ENCODE peak calls at places on chromosomes 4 and X, in seven cellular contexts. J, S, U, I, N, D and E are unnamed samples.

GRCh38 chr4:115219315-115219840 is 106.0 kb upstream of the NDST4 start:
- DNase-seq in J (no peak), S (no peak), U (no peak), I (no peak), N (no peak), D (no peak), E (no peak)

GRCh38 chrX:105323951-105324350 is 103.5 kb upstream of the TEX13A start:
- DNase-seq in J (no peak), S (no peak), U (peak), I (no peak), N (no peak), D (no peak), E (no peak)

GRCh38 chrX:8841911-8842310 is 40.7 kb upstream of the FAM9A start:
- DNase-seq in J (no peak), S (no peak), U (peak), I (no peak), N (no peak), D (no peak), E (no peak)

GRCh38 chrX:108091878-108092291 is 307 bp downstream of the ATG4A start:
- DNase-seq in J (peak), S (no peak), U (no peak), I (peak), N (no peak), D (no peak), E (no peak)

GRCh38 chr4:45006078-45006477 is 279.7 kb upstream of the GNPDA2 start:
- DNase-seq in J (no peak), S (no peak), U (no peak), I (no peak), N (no peak), D (no peak), E (no peak)

GRCh38 chr4:7738458-7739076 is 201.1 kb downstream of the AFAP1 start:
- DNase-seq in J (no peak), S (no peak), U (no peak), I (no peak), N (no peak), D (no peak), E (no peak)

GRCh38 chrX:110082156-110082555 is 79.2 kb downstream of the TMEM164 start:
- DNase-seq in J (no peak), S (no peak), U (peak), I (peak), N (no peak), D (no peak), E (no peak)

GRCh38 chr4:108693819-108694218 is 43.4 kb downstream of the OSTC start:
- DNase-seq in J (no peak), S (no peak), U (peak), I (no peak), N (no peak), D (no peak), E (no peak)

GRCh38 chr4:108010167-108010566 is 20.5 kb downstream of the HADH start:
- DNase-seq in J (no peak), S (peak), U (peak), I (no peak), N (no peak), D (no peak), E (no peak)

GRCh38 chrX:20224814-20225487 is 41.8 kb downstream of the RPS6KA3 start:
- DNase-seq in J (no peak), S (no peak), U (peak), I (peak), N (no peak), D (no peak), E (no peak)

GRCh38 chr4:5626916-5627315 is 81.4 kb downstream of the EVC2 start:
- DNase-seq in J (no peak), S (no peak), U (no peak), I (no peak), N (no peak), D (no peak), E (no peak)

GRCh38 chr4:153728151-153728550 is 31.7 kb downstream of the RNF175 start:
- DNase-seq in J (no peak), S (no peak), U (no peak), I (no peak), N (no peak), D (no peak), E (no peak)

GRCh38 chrX:40853816-40854123 is 118.4 kb upstream of the MED14 start:
- DNase-seq in J (no peak), S (no peak), U (peak), I (no peak), N (no peak), D (no peak), E (no peak)